ENCODE peak calls at places on chromosomes 6 and 20, in nine cellular contexts. P, O, T, Y, F, R, C, S and H are unnamed samples.

GRCh38 chr20:32992015-32992641 is 12.1 kb downstream of the SUN5 start:
- DNase-seq in P (no peak), O (no peak), T (no peak), Y (no peak), F (no peak), R (no peak), C (no peak), S (no peak), H (no peak)

GRCh38 chr6:2534406-2535139 is 216.1 kb downstream of the MYLK4 start:
- DNase-seq in P (no peak), O (no peak), T (peak), Y (peak), F (no peak), R (no peak), C (peak), S (no peak), H (no peak)

GRCh38 chr6:106630366-106630765 is 988 bp downstream of the QRSL1 start:
- DNase-seq in P (no peak), O (no peak), T (no peak), Y (no peak), F (no peak), R (no peak), C (no peak), S (no peak), H (peak)

GRCh38 chr20:24987873-24988835 is 4.4 kb downstream of the APMAP start:
- DNase-seq in P (no peak), O (no peak), T (no peak), Y (no peak), F (no peak), R (no peak), C (no peak), S (peak), H (no peak)

GRCh38 chr20:9211016-9211760 is 142.3 kb downstream of the PLCB4 start:
- DNase-seq in P (no peak), O (no peak), T (no peak), Y (no peak), F (no peak), R (no peak), C (no peak), S (no peak), H (no peak)

GRCh38 chr6:42101186-42101657 is 41.2 kb downstream of the C6orf132 start:
- DNase-seq in P (no peak), O (no peak), T (peak), Y (no peak), F (no peak), R (no peak), C (no peak), S (no peak), H (no peak)

GRCh38 chr6:44788387-44788981 is 401.0 kb downstream of the CDC5L start:
- DNase-seq in P (no peak), O (no peak), T (no peak), Y (peak), F (no peak), R (no peak), C (no peak), S (no peak), H (peak)

GRCh38 chr6:41976794-41977484 is 35.3 kb upstream of the CCND3 start:
- DNase-seq in P (no peak), O (no peak), T (peak), Y (peak), F (peak), R (no peak), C (no peak), S (no peak), H (no peak)

GRCh38 chr20:37821691-37822655 is 81.0 kb upstream of the VSTM2L start:
- DNase-seq in P (no peak), O (no peak), T (peak), Y (peak), F (peak), R (no peak), C (no peak), S (no peak), H (no peak)
- H3K4me3 ChIP-seq in P (no peak), O (no peak), T (no peak), Y (no peak), F (peak), R (no peak), C (no peak), S (no peak), H (no peak)

GRCh38 chr20:50185426-50185825 is 5.2 kb upstream of the CEBPB start:
- DNase-seq in P (no peak), O (no peak), T (no peak), Y (no peak), F (no peak), R (no peak), C (no peak), S (no peak), H (no peak)
- H3K4me3 ChIP-seq in P (no peak), O (no peak), T (no peak), Y (no peak), F (no peak), R (no peak), C (no peak), S (no peak), H (no peak)

GRCh38 chr20:63295422-63295821 is 2.4 kb downstream of the COL20A1 start:
- DNase-seq in P (no peak), O (no peak), T (no peak), Y (no peak), F (no peak), R (no peak), C (no peak), S (no peak), H (no peak)
- H3K4me3 ChIP-seq in P (no peak), O (no peak), T (no peak), Y (no peak), F (no peak), R (no peak), C (no peak), S (no peak), H (no peak)

GRCh38 chr6:110654096-110654820 is 161.0 kb downstream of the CDK19 start:
- DNase-seq in P (no peak), O (no peak), T (no peak), Y (peak), F (no peak), R (no peak), C (no peak), S (no peak), H (no peak)

GRCh38 chr6:110649704-110650103 is 165.6 kb downstream of the CDK19 start:
- DNase-seq in P (no peak), O (no peak), T (no peak), Y (no peak), F (no peak), R (no peak), C (no peak), S (no peak), H (no peak)

GRCh38 chr6:110653381-110653780 is 161.9 kb downstream of the CDK19 start:
- DNase-seq in P (no peak), O (no peak), T (no peak), Y (no peak), F (no peak), R (no peak), C (no peak), S (no peak), H (peak)

GRCh38 chr6:110652520-110652919 is 162.7 kb downstream of the CDK19 start:
- DNase-seq in P (no peak), O (no peak), T (peak), Y (peak), F (no peak), R (no peak), C (no peak), S (no peak), H (no peak)

DNA sequence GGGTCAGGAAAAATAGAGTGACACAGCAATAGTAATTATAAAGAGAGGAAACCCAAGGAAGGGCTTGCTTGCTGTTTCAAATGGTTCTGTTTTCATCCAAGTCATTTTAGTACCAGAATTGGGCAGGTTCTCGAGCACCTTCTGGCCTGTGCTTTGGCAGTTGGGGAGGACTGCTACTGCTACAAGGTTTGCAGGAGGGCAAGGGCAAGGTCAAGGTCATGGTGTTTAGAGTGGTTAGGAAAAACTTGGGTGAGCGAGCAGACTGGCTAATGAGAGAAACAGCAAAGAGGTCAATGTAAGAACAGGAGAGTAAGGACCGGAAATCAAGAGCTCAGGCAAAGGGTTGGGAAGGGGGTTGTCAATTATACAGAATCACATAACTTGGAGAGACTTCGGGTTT is 164.5 kb downstream of the CDK19 start:
- DNase-seq in P (no peak), O (peak), T (no peak), Y (no peak), F (no peak), R (no peak), C (no peak), S (no peak), H (no peak)
- H3K4me3 ChIP-seq in P (no peak), O (no peak), T (no peak), Y (no peak), F (no peak), R (no peak), C (no peak), S (no peak), H (no peak)

GRCh38 chr6:31203345-31203979 is 33.0 kb upstream of the POU5F1 start:
- DNase-seq in P (no peak), O (no peak), T (peak), Y (peak), F (no peak), R (peak), C (peak), S (no peak), H (peak)
- H3K4me3 ChIP-seq in P (no peak), O (no peak), T (peak), Y (peak), F (peak), R (peak), C (no peak), S (peak), H (peak)

DNA sequence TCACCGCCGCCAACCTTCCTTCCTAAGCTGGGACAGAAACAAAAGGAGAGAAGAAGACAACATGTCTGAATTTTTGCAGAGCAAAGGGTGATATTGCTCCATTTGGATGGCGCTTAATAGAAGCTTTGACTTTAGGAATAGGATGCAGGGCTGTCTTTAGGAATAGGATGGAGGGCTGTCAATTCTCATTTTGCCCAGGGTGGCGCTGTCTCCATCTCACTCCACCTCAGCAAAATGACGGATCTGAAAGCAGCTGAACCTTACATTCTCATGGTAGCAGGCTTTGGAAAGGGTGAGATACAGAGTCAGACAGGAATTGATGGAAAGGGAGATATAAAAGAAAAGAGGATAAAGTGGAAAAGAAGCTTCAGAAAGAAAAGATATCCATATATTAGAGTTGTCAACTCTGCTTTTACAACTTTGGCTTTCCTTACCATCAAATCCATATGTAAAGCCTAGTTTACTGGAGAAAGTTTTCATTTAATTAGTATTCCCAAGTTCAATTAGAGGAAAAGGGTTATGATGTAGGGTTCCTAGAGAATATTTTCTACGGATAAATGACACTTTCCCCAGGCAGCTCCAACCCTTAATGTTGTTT is 2.4 kb downstream of the MTCL3 start:
- DNase-seq in P (peak), O (peak), T (peak), Y (peak), F (no peak), R (peak), C (peak), S (no peak), H (peak)
- H3K4me3 ChIP-seq in P (peak), O (peak), T (peak), Y (peak), F (peak), R (peak), C (peak), S (peak), H (peak)

GRCh38 chr6:10884245-10884972 is 2.4 kb upstream of the SYCP2L start:
- DNase-seq in P (no peak), O (no peak), T (no peak), Y (no peak), F (no peak), R (no peak), C (no peak), S (no peak), H (no peak)
- H3K4me3 ChIP-seq in P (no peak), O (no peak), T (no peak), Y (no peak), F (no peak), R (no peak), C (no peak), S (no peak), H (no peak)